ENCODE peak calls at places on chromosomes 4 and X, in four cellular contexts. One of them, this sample, is unnamed.

GRCh38 chr4:82989567-82990429 is 20.8 kb downstream of the LIN54 start:
- DNase-seq in HepG2: peak
- DNase-seq in GM12878: peak
- DNase-seq in K562: no peak
- DNase-seq in this sample: no peak

GRCh38 chr4:169219440-169219839 is 51.3 kb downstream of the SH3RF1 start:
- DNase-seq in GM12878: no peak
- DNase-seq in HepG2: no peak
- DNase-seq in K562: no peak
- DNase-seq in this sample: no peak

GRCh38 chrX:132957211-132958085 is 981 bp downstream of the HS6ST2 start:
- DNase-seq in K562: no peak
- DNase-seq in HepG2: no peak
- DNase-seq in GM12878: no peak
- DNase-seq in this sample: peak

GRCh38 chrX:43643662-43644061 is 12.4 kb upstream of the MAOA start:
- DNase-seq in HepG2: no peak
- DNase-seq in GM12878: no peak
- DNase-seq in K562: no peak
- DNase-seq in this sample: no peak

GRCh38 chr4:61094854-61095598 is 105.1 kb upstream of the ADGRL3 start:
- DNase-seq in HepG2: no peak
- DNase-seq in GM12878: no peak
- DNase-seq in K562: no peak
- DNase-seq in this sample: no peak

GRCh38 chr4:179200681-179201080 is 1758.4 kb upstream of the AGA start:
- DNase-seq in K562: no peak
- DNase-seq in HepG2: no peak
- DNase-seq in GM12878: no peak
- DNase-seq in this sample: no peak

GRCh38 chrX:34218063-34218462 is 85.9 kb upstream of the FAM47A start:
- DNase-seq in GM12878: no peak
- DNase-seq in HepG2: no peak
- DNase-seq in K562: no peak
- DNase-seq in this sample: no peak

GRCh38 chr4:138189212-138189611 is 52.9 kb downstream of the SLC7A11 start:
- DNase-seq in GM12878: no peak
- DNase-seq in K562: no peak
- DNase-seq in HepG2: no peak
- DNase-seq in this sample: no peak

DNA sequence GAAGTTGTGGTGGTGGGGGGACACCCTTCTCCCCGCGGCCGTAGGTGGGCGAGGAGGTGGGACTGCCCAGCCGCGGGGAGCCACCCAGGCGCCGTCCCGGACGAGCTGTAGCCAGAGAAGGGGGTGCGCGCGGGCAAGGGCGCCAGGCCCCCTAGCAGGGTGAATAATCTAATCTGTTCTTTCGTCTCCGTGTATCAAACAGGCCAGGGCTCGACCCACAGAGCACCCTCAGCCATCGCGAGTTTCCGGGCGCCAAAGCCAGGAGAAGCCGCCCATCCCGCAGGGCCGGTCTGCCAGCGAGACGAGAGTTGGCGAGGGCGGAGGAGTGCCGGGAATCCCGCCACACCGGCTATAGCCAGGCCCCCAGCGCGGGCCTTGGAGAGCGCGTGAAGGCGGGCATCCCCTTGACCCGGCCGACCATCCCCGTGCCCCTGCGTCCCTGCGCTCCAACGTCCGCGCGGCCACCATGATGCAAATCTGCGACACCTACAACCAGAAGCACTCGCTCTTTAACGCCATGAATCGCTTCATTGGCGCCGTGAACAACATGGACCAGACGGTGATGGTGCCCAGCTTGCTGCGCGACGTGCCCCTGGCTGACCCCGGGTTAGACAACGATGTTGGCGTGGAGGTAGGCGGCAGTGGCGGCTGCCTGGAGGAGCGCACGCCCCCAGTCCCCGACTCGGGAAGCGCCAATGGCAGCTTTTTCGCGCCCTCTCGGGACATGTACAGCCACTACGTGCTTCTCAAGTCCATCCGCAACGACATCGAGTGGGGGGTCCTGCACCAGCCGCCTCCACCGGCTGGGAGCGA is 3.4 kb downstream of the MID1IP1 start:
- DNase-seq in K562: no peak
- DNase-seq in GM12878: no peak
- DNase-seq in HepG2: no peak
- DNase-seq in this sample: peak
- TF ChIP-seq NR2C2 in K562: no peak
- TF ChIP-seq NR2C2 in GM12878: no peak
- TF ChIP-seq NR2C2 in HepG2: no peak
- TF ChIP-seq NR2C2 in this sample: no peak

DNA sequence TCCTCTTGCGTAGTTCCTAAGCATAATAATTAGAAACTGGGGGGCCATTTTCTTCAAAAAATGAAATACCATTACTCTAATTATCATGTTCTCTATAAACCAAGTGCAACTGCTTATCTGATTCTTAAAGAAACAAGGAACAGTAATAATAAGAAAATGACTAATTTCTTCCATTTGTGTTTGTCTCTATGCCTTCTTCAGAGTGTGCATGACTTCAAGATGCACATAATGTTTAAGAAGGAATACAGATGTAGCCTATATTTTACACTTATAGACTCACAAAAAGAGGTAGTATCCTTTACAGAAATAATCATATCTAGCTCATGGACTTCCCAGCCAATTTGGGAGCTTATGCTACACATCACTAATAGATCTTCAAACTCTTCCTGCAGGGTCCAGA is 131.7 kb downstream of the CHRNA9 start:
- DNase-seq in GM12878: no peak
- DNase-seq in HepG2: no peak
- DNase-seq in K562: no peak
- DNase-seq in this sample: no peak
- TF ChIP-seq NR2C2 in GM12878: no peak
- TF ChIP-seq NR2C2 in HepG2: no peak
- TF ChIP-seq NR2C2 in K562: no peak
- TF ChIP-seq NR2C2 in this sample: no peak

GRCh38 chrX:150547511-150548115 is 20.8 kb upstream of the MTM1 start:
- DNase-seq in GM12878: no peak
- DNase-seq in HepG2: no peak
- DNase-seq in K562: peak
- DNase-seq in this sample: peak
- TF ChIP-seq NR2C2 in GM12878: no peak
- TF ChIP-seq NR2C2 in HepG2: no peak
- TF ChIP-seq NR2C2 in K562: no peak
- TF ChIP-seq NR2C2 in this sample: no peak

GRCh38 chr4:9703391-9703790 is 78.0 kb upstream of the DRD5 start:
- DNase-seq in K562: peak
- DNase-seq in GM12878: peak
- DNase-seq in HepG2: peak
- DNase-seq in this sample: peak
- TF ChIP-seq NR2C2 in K562: no peak
- TF ChIP-seq NR2C2 in GM12878: no peak
- TF ChIP-seq NR2C2 in HepG2: no peak
- TF ChIP-seq NR2C2 in this sample: no peak

GRCh38 chr4:73682508-73682907 is 57.9 kb upstream of the CXCL8 start:
- DNase-seq in K562: no peak
- DNase-seq in GM12878: no peak
- DNase-seq in HepG2: no peak
- DNase-seq in this sample: no peak

GRCh38 chr4:73684097-73684496 is 56.3 kb upstream of the CXCL8 start:
- DNase-seq in HepG2: no peak
- DNase-seq in GM12878: no peak
- DNase-seq in K562: no peak
- DNase-seq in this sample: peak

GRCh38 chr4:73687414-73687813 is 53.0 kb upstream of the CXCL8 start:
- DNase-seq in GM12878: no peak
- DNase-seq in HepG2: no peak
- DNase-seq in K562: no peak
- DNase-seq in this sample: no peak

GRCh38 chr4:73679836-73680235 is 59.6 kb upstream of the RASSF6 start:
- DNase-seq in GM12878: no peak
- DNase-seq in HepG2: no peak
- DNase-seq in K562: no peak
- DNase-seq in this sample: no peak

GRCh38 chr4:73683033-73683432 is 57.3 kb upstream of the CXCL8 start:
- DNase-seq in HepG2: no peak
- DNase-seq in K562: no peak
- DNase-seq in GM12878: no peak
- DNase-seq in this sample: no peak
- TF ChIP-seq NR2C2 in HepG2: no peak
- TF ChIP-seq NR2C2 in K562: no peak
- TF ChIP-seq NR2C2 in GM12878: no peak
- TF ChIP-seq NR2C2 in this sample: no peak

DNA sequence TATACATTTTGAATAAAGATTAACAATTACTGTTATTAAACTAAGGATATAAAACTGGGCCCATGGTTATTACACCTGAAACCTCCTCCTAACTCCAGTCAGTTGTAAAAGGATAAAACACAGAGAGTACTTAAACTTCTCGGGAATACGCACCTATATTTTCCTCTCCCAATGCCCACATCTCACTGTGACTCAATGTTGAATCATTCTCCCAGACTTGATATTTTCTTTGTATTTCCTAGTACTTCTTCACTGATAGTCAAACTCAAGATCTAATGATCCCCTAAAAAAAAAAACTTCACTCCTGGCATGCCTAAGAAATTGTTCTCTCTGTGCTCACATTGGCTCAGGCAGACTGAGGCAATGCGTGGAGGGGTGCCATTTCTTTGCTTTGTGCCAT is 212.5 kb upstream of the DKK2 start:
- DNase-seq in HepG2: no peak
- DNase-seq in K562: no peak
- DNase-seq in GM12878: no peak
- DNase-seq in this sample: no peak
- TF ChIP-seq NR2C2 in HepG2: no peak
- TF ChIP-seq NR2C2 in K562: no peak
- TF ChIP-seq NR2C2 in GM12878: no peak
- TF ChIP-seq NR2C2 in this sample: no peak

DNA sequence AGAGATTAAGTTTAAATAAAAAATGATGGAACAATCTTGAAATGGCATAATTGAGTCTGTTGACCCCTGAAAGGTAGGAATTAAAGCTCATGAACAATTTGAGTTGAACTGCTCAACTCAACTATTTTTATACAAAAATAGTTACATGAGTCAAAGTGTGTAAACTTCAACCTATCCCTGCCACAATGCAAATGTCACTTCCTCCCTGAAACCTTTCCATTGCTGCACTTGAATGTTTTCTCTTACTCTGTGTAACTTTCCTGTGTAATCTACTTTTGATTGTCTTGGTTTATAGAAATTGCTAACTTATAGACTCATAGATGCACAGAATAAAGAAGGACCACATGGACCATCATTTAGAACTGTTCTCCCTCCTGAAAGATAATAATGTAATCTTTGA is 218.5 kb downstream of the GBA3 start:
- DNase-seq in K562: no peak
- DNase-seq in HepG2: no peak
- DNase-seq in GM12878: no peak
- DNase-seq in this sample: no peak
- TF ChIP-seq NR2C2 in K562: no peak
- TF ChIP-seq NR2C2 in HepG2: no peak
- TF ChIP-seq NR2C2 in GM12878: no peak
- TF ChIP-seq NR2C2 in this sample: no peak

GRCh38 chrX:35382966-35383365 is 415.2 kb upstream of the MAGEB16 start:
- DNase-seq in HepG2: no peak
- DNase-seq in GM12878: no peak
- DNase-seq in K562: no peak
- DNase-seq in this sample: no peak
- TF ChIP-seq NR2C2 in HepG2: no peak
- TF ChIP-seq NR2C2 in GM12878: no peak
- TF ChIP-seq NR2C2 in K562: no peak
- TF ChIP-seq NR2C2 in this sample: no peak

This sample was measured in WTC11.